ENCODE peak calls at places on chromosomes 1 and 21, in seven cellular contexts. V is GM12891, L is H1, E is HepG2, A is GM12892, C is K562, F is GM12878. H is an unnamed sample.

GRCh38 chr1:238764779-238765178 is 621.6 kb upstream of the CHRM3 start:
- DNase-seq in V (no peak), A (no peak), F (no peak), C (no peak), E (no peak), L (no peak), H (no peak)

GRCh38 chr1:190154744-190155143 is 322.9 kb downstream of the BRINP3 start:
- DNase-seq in L (no peak), E (no peak), F (no peak), V (no peak), C (no peak), A (no peak), H (no peak)

GRCh38 chr1:1116701-1117468 is 996 bp upstream of the C1orf159 start:
- DNase-seq in F (no peak), C (peak), E (no peak), V (no peak), A (no peak), L (no peak), H (peak)

GRCh38 chr21:37587635-37588177 is 221.1 kb downstream of the DYRK1A start:
- DNase-seq in E (no peak), F (no peak), C (no peak), A (no peak), L (no peak), V (no peak), H (no peak)

GRCh38 chr1:220880367-220880680 is 1.1 kb downstream of the HLX start:
- DNase-seq in A (no peak), V (no peak), C (no peak), L (no peak), F (no peak), E (no peak), H (no peak)

GRCh38 chr21:45079351-45079750 is 5.0 kb downstream of the ADARB1 start:
- DNase-seq in A (no peak), L (no peak), V (no peak), C (no peak), F (no peak), E (no peak), H (no peak)

GRCh38 chr1:109282952-109283747 is at the start of gene PSRC1:
- DNase-seq in C (peak), E (peak), A (peak), L (peak), F (peak), V (peak), H (peak)

GRCh38 chr1:201125019-201125418 is 2.0 kb downstream of the ASCL5 start:
- DNase-seq in L (no peak), A (no peak), V (no peak), E (no peak), F (no peak), C (no peak), H (no peak)

GRCh38 chr21:45256021-45256911 is 31.4 kb downstream of the POFUT2 start:
- DNase-seq in V (no peak), L (no peak), C (no peak), E (no peak), A (no peak), F (no peak), H (peak)

GRCh38 chr1:219189021-219189824 is 15.5 kb downstream of the LYPLAL1 start:
- DNase-seq in V (no peak), A (no peak), L (no peak), E (no peak), F (peak), C (peak), H (no peak)

GRCh38 chr1:224116131-224116530 is 2.2 kb downstream of the FBXO28 start:
- DNase-seq in V (no peak), C (peak), F (peak), E (peak), A (no peak), L (no peak), H (peak)

GRCh38 chr1:24958766-24959622 is 28.9 kb upstream of the RUNX3 start:
- DNase-seq in A (no peak), L (no peak), C (no peak), E (no peak), V (no peak), F (no peak), H (no peak)

GRCh38 chr1:5119496-5120234 is 465.3 kb downstream of the AJAP1 start:
- DNase-seq in F (no peak), E (no peak), C (peak), A (no peak), V (no peak), L (peak), H (no peak)

GRCh38 chr1:205961970-205962820 is 18.9 kb upstream of the SLC26A9 start:
- DNase-seq in F (no peak), C (no peak), A (no peak), E (no peak), L (no peak), V (no peak), H (no peak)

GRCh38 chr1:201763439-201764140 is 65.4 kb upstream of the IPO9 start:
- DNase-seq in A (no peak), C (no peak), F (no peak), L (no peak), E (no peak), V (no peak), H (no peak)

GRCh38 chr1:53851571-53852282 is 13.6 kb upstream of the NDC1 start:
- DNase-seq in V (no peak), C (no peak), F (no peak), A (no peak), L (no peak), E (peak), H (no peak)

GRCh38 chr1:245086389-245086969 is 68.3 kb upstream of the KIF26B start:
- DNase-seq in C (no peak), F (no peak), A (no peak), L (no peak), V (no peak), E (peak), H (no peak)

GRCh38 chr1:61352845-61353435 is 270.6 kb downstream of the NFIA start:
- DNase-seq in E (no peak), C (no peak), A (no peak), F (no peak), V (no peak), L (no peak), H (no peak)

GRCh38 chr21:29302340-29302991 is 3.7 kb downstream of the BACH1 start:
- DNase-seq in F (no peak), L (no peak), E (no peak), A (no peak), C (no peak), V (no peak), H (no peak)

GRCh38 chr1:59692591-59692990 is 122.2 kb upstream of the HOOK1 start:
- DNase-seq in C (no peak), L (no peak), A (no peak), F (no peak), V (no peak), E (no peak), H (peak)

GRCh38 chr1:185040333-185040732 is 5.0 kb upstream of the RNF2 start:
- DNase-seq in A (no peak), C (no peak), E (no peak), V (no peak), L (no peak), F (no peak), H (no peak)

GRCh38 chr1:110671323-110671722 is 3.4 kb downstream of the KCNA3 start:
- DNase-seq in E (no peak), A (no peak), C (no peak), V (no peak), L (no peak), F (no peak), H (no peak)

GRCh38 chr21:22421416-22422190 is 1423.4 kb downstream of the NCAM2 start:
- DNase-seq in A (no peak), L (no peak), V (no peak), C (no peak), F (no peak), E (no peak), H (no peak)

GRCh38 chr1:234978397-234979291 is 150.0 kb downstream of the TOMM20 start:
- DNase-seq in E (peak), V (no peak), A (no peak), L (no peak), C (peak), F (peak), H (peak)

GRCh38 chr1:230256896-230257295 is 169.2 kb downstream of the PGBD5 start:
- DNase-seq in V (no peak), A (no peak), E (no peak), F (no peak), C (no peak), L (no peak), H (no peak)

GRCh38 chr1:232875536-232875935 is 70.3 kb downstream of the MAP10 start:
- DNase-seq in F (no peak), V (no peak), A (no peak), L (no peak), C (no peak), E (no peak), H (no peak)

GRCh38 chr1:107669996-107670395 is 295.0 kb downstream of the VAV3 start:
- DNase-seq in E (no peak), A (no peak), F (no peak), V (no peak), L (no peak), C (no peak), H (peak)

GRCh38 chr1:32988665-32989064 is 24.1 kb upstream of the RNF19B start:
- DNase-seq in F (no peak), L (no peak), C (no peak), V (no peak), E (no peak), A (no peak), H (no peak)

GRCh38 chr1:60759257-60759656 is 323.1 kb upstream of the NFIA start:
- DNase-seq in L (no peak), E (no peak), V (no peak), F (no peak), A (no peak), C (no peak), H (peak)

GRCh38 chr21:29827236-29827635 is 112.6 kb downstream of the GRIK1 start:
- DNase-seq in V (no peak), L (no peak), C (no peak), F (no peak), E (no peak), A (no peak), H (no peak)

GRCh38 chr1:100184536-100184935 is 6.5 kb upstream of the LRRC39 start:
- DNase-seq in A (no peak), V (no peak), C (peak), L (no peak), F (peak), E (no peak), H (no peak)

GRCh38 chr1:109790735-109791494 is 27.2 kb upstream of the EPS8L3 start:
- DNase-seq in C (peak), F (peak), V (peak), L (no peak), A (peak), E (peak), H (no peak)

GRCh38 chr1:1777510-1777909 is 760 bp downstream of the NADK start:
- DNase-seq in C (peak), L (no peak), V (no peak), A (no peak), E (no peak), F (no peak), H (peak)

GRCh38 chr1:24535778-24536177 is 20.1 kb upstream of the NCMAP start:
- DNase-seq in F (no peak), V (no peak), L (no peak), E (no peak), A (no peak), C (peak), H (no peak)

GRCh38 chr21:42145569-42146250 is 73.2 kb upstream of the ABCG1 start:
- DNase-seq in L (peak), C (peak), A (peak), F (peak), E (peak), V (peak), H (peak)
- TF ChIP-seq TAF1 in L (no peak), C (no peak), A (no peak), F (no peak), E (no peak), V (no peak), H (no peak)

GRCh38 chr1:226364129-226364899 is 43.6 kb downstream of the PARP1 start:
- DNase-seq in A (no peak), C (peak), E (no peak), F (no peak), V (no peak), L (no peak), H (peak)
- TF ChIP-seq TAF1 in A (no peak), C (no peak), E (no peak), F (no peak), V (no peak), L (no peak), H (no peak)

DNA sequence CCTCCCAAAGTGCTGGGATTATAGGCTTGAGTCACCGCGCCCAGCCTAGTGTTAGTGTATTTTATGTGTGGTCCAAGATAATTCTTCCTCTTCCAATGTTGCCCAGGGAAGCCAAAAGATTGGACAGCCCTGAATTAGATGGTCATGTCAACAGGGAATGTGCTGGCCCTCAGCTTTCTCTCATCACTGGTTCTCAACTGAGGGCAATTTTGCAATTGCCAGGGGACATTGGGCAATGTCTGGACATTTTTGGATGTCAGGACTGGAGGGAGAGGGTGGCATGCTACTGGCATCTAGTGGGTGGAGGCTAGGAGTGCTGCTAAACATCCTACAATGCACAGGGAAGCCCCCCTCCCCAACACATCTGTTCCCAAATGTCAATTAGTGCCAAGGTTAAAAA is 95.0 kb downstream of the LAMC2 start:
- DNase-seq in L (no peak), E (no peak), V (no peak), A (no peak), C (no peak), F (no peak), H (no peak)
- TF ChIP-seq TAF1 in L (no peak), E (no peak), V (no peak), A (no peak), C (no peak), F (no peak), H (no peak)

GRCh38 chr21:34184232-34184631 is 110.9 kb downstream of the MRPS6 start:
- DNase-seq in E (no peak), L (no peak), F (no peak), C (no peak), A (no peak), V (no peak), H (no peak)

GRCh38 chr21:34181418-34181817 is 108.0 kb downstream of the MRPS6 start:
- DNase-seq in A (no peak), F (no peak), E (no peak), L (no peak), V (no peak), C (no peak), H (no peak)

GRCh38 chr21:34185051-34185750 is 111.8 kb downstream of the MRPS6 start:
- DNase-seq in V (no peak), F (no peak), A (no peak), E (no peak), C (no peak), L (no peak), H (no peak)

GRCh38 chr21:34182436-34182835 is 109.1 kb downstream of the MRPS6 start:
- DNase-seq in C (no peak), V (no peak), A (no peak), L (no peak), E (no peak), F (no peak), H (no peak)

DNA sequence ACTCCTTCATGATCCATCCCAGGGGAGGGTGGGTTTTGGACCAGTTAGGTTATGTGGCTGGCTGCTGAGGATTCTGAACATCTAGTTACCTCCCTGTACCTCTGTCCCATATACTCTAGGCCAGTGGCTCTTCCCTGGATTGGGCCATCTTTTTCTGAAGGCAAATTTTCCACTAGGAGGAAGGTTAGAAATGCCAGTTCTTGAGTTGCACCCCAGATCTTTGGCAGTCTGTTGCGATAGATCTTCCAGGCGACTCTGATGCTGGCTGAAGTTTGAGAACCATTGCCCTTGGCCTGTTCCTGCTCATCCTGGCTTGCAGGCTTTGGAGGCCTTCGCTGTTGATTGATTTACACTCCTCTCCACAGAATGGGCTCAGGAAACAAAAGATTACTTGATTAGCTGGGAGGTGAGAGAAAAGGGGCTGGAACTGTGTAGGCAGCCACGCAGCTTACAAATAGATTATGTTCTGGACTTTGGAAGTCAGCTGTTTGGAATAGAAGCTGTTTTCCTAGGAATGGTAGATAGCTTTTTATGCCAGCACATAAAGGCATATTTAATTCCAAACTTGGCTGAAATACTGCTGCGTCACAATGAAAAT is 110.1 kb downstream of the MRPS6 start:
- DNase-seq in C (no peak), L (no peak), A (no peak), E (no peak), F (no peak), V (no peak), H (no peak)
- TF ChIP-seq TAF1 in C (no peak), L (no peak), A (no peak), E (no peak), F (no peak), V (no peak), H (no peak)

GRCh38 chr1:196317535-196318522 is 290.4 kb downstream of the KCNT2 start:
- DNase-seq in V (no peak), F (no peak), L (no peak), C (peak), E (peak), A (no peak), H (no peak)
- TF ChIP-seq TAF1 in V (no peak), F (no peak), L (no peak), C (no peak), E (no peak), A (no peak), H (no peak)

GRCh38 chr21:42546433-42546832 is 32.8 kb downstream of the SLC37A1 start:
- DNase-seq in L (no peak), C (no peak), F (no peak), A (no peak), V (no peak), E (no peak), H (no peak)
- TF ChIP-seq TAF1 in L (no peak), C (no peak), F (no peak), A (no peak), V (no peak), E (no peak), H (no peak)

GRCh38 chr1:22096463-22096862 is 44.0 kb downstream of the CDC42 start:
- DNase-seq in F (no peak), L (no peak), E (no peak), C (no peak), V (no peak), A (no peak), H (no peak)
- TF ChIP-seq TAF1 in F (no peak), L (no peak), E (no peak), C (no peak), V (no peak), A (no peak), H (no peak)

DNA sequence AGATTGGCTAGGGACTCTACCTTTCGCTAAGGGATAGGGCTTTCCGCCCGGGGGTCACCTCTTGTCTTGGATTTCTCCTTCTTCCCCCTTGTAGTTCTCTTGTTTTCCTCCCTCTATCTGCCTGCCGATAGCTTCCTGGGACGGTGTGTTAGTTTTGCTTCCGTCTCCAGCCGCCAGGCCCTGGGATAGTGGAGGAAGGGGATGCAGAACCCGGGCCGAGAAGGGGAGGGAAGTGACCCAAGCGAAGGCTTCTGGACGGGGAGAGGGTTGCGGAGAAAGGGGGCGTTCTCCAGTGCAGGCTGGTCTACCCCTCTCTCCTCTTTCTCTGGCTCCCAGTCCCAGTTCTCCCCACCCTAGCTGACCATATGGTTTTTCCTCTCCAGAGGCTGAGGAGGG is 871 bp downstream of the TUFT1 start:
- DNase-seq in L (no peak), F (no peak), E (no peak), C (no peak), A (no peak), V (no peak), H (peak)
- TF ChIP-seq TAF1 in L (peak), F (no peak), E (no peak), C (no peak), A (no peak), V (no peak), H (no peak)